ENCODE peak calls at places on chromosome 20, in four cellular contexts. Z, H, V and M are unnamed samples.

GRCh38 chr20:20373046-20373706 is 5.3 kb downstream of the INSM1 start:
- DNase-seq in Z (no peak), H (peak; percentile 36), V (no peak), M (no peak)

GRCh38 chr20:40265872-40266533 is 423.0 kb downstream of the MAFB start:
- DNase-seq in Z (no peak), H (peak; percentile 61), V (no peak), M (no peak)

GRCh38 chr20:13492001-13492480 is 146.7 kb downstream of the TASP1 start:
- DNase-seq in Z (no peak), H (peak; percentile 91), V (peak; percentile 67), M (no peak)

GRCh38 chr20:25308671-25309394 is 60.9 kb downstream of the PYGB start:
- DNase-seq in Z (peak; percentile 49), H (peak; percentile 45), V (peak; percentile 66), M (peak; percentile 35)

GRCh38 chr20:6299451-6299850 is 176.6 kb upstream of the FERMT1 start:
- DNase-seq in Z (peak; percentile 44), H (peak; percentile 1), V (no peak), M (no peak)

GRCh38 chr20:10550204-10551118 is 115.4 kb downstream of the SLX4IP start:
- DNase-seq in Z (no peak), H (no peak), V (no peak), M (no peak)

GRCh38 chr20:48094944-48095343 is 309.7 kb upstream of the SULF2 start:
- DNase-seq in Z (no peak), H (no peak), V (no peak), M (no peak)

GRCh38 chr20:59015812-59016711 is 3.2 kb upstream of the TUBB1 start:
- DNase-seq in Z (no peak), H (no peak), V (peak; percentile 26), M (no peak)

GRCh38 chr20:50859161-50859560 is 64.3 kb downstream of the BCAS4 start:
- DNase-seq in Z (no peak), H (no peak), V (no peak), M (no peak)

GRCh38 chr20:58697201-58697866 is 4.7 kb downstream of the NPEPL1 start:
- DNase-seq in Z (no peak), H (no peak), V (peak; percentile 61), M (no peak)

GRCh38 chr20:12941025-12941424 is 67.7 kb upstream of the SPTLC3 start:
- DNase-seq in Z (no peak), H (no peak), V (no peak), M (no peak)

GRCh38 chr20:47969426-47969825 is 184.1 kb upstream of the SULF2 start:
- DNase-seq in Z (no peak), H (no peak), V (no peak), M (no peak)

GRCh38 chr20:549720-550496 is 6.3 kb upstream of the CSNK2A1 start:
- DNase-seq in Z (no peak), H (no peak), V (no peak), M (no peak)

GRCh38 chr20:1671891-1672669 is 14.5 kb upstream of the SIRPG start:
- DNase-seq in Z (no peak), H (no peak), V (no peak), M (no peak)

GRCh38 chr20:32006841-32007786 is 3.1 kb upstream of the CCM2L start:
- DNase-seq in Z (no peak), H (no peak), V (no peak), M (no peak)

GRCh38 chr20:4674672-4675071 is 47.0 kb upstream of the PRND start:
- DNase-seq in Z (no peak), H (peak; percentile 36), V (no peak), M (no peak)

GRCh38 chr20:1987826-1988225 is 6.0 kb downstream of the PDYN start:
- DNase-seq in Z (no peak), H (peak; percentile 31), V (no peak), M (no peak)

GRCh38 chr20:52349806-52350205 is 158.2 kb upstream of the ZFP64 start:
- DNase-seq in Z (no peak), H (no peak), V (no peak), M (no peak)

GRCh38 chr20:43916073-43916874 is 1.6 kb downstream of the TOX2 start:
- DNase-seq in Z (no peak), H (peak; percentile 60), V (no peak), M (no peak)

GRCh38 chr20:25706793-25707192 is 10.1 kb upstream of the ZNF337 start:
- DNase-seq in Z (no peak), H (no peak), V (no peak), M (no peak)

GRCh38 chr20:43666376-43667328 is at the start of gene MYBL2:
- DNase-seq in Z (peak; percentile 67), H (peak; percentile 64), V (no peak), M (peak; percentile 28)

GRCh38 chr20:1896859-1897258 is 1.7 kb downstream of the SIRPA start:
- DNase-seq in Z (no peak), H (no peak), V (no peak), M (no peak)

GRCh38 chr20:40664891-40665290 is 24.1 kb downstream of the MAFB start:
- DNase-seq in Z (no peak), H (no peak), V (no peak), M (no peak)

GRCh38 chr20:58749979-58750378 is 57.4 kb downstream of the NPEPL1 start:
- DNase-seq in Z (no peak), H (no peak), V (no peak), M (no peak)

GRCh38 chr20:49248879-49249665 is 28.8 kb downstream of the ZNFX1 start:
- DNase-seq in Z (no peak), H (no peak), V (no peak), M (no peak)

GRCh38 chr20:22216984-22217383 is 367.4 kb downstream of the FOXA2 start:
- DNase-seq in Z (no peak), H (no peak), V (no peak), M (no peak)

GRCh38 chr20:47929368-47930115 is 144.3 kb upstream of the SULF2 start:
- DNase-seq in Z (no peak), H (peak; percentile 75), V (no peak), M (no peak)

GRCh38 chr20:51831891-51832675 is 29.8 kb upstream of the SALL4 start:
- DNase-seq in Z (no peak), H (peak; percentile 2), V (no peak), M (no peak)

GRCh38 chr20:10572853-10573252 is 100.9 kb downstream of the JAG1 start:
- DNase-seq in Z (no peak), H (no peak), V (no peak), M (no peak)

GRCh38 chr20:49029203-49029602 is 16.9 kb upstream of the CSE1L start:
- DNase-seq in Z (no peak), H (peak; percentile 15), V (no peak), M (no peak)

GRCh38 chr20:40668449-40669228 is 20.4 kb downstream of the MAFB start:
- DNase-seq in Z (no peak), H (no peak), V (no peak), M (no peak)

GRCh38 chr20:17570347-17571152 is 675 bp downstream of the DSTN start:
- DNase-seq in Z (peak; percentile 62), H (peak; percentile 55), V (peak; percentile 80), M (peak; percentile 75)

GRCh38 chr20:18258126-18258860 is 30.0 kb upstream of the ZNF133 start:
- DNase-seq in Z (no peak), H (no peak), V (no peak), M (no peak)

GRCh38 chr20:22763257-22763906 is 179.0 kb upstream of the FOXA2 start:
- DNase-seq in Z (no peak), H (peak; percentile 35), V (no peak), M (no peak)

GRCh38 chr20:20731000-20731944 is 18.8 kb upstream of the RALGAPA2 start:
- DNase-seq in Z (no peak), H (peak; percentile 24), V (no peak), M (no peak)

GRCh38 chr20:44959082-44959895 is 908 bp downstream of the TOMM34 start:
- DNase-seq in Z (no peak), H (peak; percentile 51), V (no peak), M (no peak)

GRCh38 chr20:1848378-1848777 is 46.8 kb upstream of the SIRPA start:
- DNase-seq in Z (no peak), H (no peak), V (no peak), M (no peak)

DNA sequence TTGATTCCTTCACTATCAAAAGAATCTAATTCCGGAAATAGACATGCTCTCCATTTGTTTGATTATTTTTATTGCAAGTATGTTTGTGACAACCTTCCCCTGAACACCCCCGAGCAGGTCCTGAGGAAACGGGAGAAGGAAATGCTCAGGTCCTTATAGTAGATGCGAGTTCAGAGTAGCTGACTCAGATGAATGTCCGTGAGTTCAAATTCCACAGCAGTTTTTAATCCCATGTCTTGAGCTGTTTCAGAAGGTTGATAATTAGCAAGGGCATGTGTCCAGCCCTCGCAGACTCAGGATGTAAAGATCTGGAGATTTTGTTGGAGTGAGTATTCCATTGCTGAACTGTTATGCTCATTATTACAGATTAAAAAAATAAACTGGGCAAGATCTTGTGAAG is 169.3 kb downstream of the BCAS1 start:
- DNase-seq in Z (no peak), H (peak; percentile 59), V (no peak), M (no peak)
- H3K27ac ChIP-seq in Z (peak overlapping the region; percentile 28), H (no peak overlapping the region), V (peak overlapping the region; percentile 46), M (no peak overlapping the region)

DNA sequence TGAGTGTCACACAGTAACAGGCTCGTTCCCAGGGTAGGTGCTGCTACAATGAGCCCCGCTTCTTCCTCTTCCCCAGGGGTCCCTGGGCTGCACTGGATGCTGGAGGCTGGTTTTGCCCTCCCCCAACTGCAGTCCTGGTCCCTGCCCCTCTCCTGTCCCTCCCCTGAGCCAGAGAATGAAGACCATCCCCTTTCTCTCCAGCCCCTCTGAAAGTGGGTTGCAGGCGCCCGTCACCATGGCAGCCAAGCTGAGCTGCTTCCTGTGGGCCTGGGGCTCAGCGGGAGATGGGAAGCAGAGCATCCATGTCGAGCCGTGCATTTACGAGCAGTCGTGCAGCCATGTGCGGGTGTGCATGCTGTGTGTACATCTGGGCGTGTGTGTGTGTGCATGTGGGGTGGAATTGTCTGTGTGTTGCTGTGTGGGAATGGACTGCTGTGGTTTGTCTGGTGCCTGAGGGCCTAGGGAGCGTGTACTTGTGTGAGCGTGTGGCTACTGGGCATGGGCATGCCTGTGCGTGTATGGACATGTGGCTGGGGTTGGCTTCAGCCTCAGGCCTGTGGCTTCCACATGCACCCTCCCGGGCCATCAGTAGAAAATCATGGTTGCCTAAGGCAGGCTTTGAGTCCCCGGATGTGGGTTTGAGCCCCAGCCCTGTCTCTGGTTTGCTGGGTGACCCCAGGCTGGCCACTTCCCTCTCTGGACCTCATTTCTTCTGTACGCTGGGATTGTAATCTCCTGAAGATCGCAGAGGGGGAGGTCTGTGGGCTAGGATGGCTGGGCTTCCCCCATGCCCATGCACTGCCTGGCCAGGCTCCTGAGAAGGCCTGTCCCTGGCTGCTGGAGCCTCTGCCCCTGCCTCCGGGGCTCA is 48.8 kb downstream of the SRC start:
- DNase-seq in Z (peak; percentile 40), H (no peak), V (no peak), M (no peak)
- H3K4me3 ChIP-seq in Z (no peak overlapping the region), H (no peak overlapping the region), V (no peak overlapping the region), M (no peak overlapping the region)

GRCh38 chr20:62549499-62550086 is 73.8 kb upstream of the GATA5 start:
- DNase-seq in Z (no peak), H (no peak), V (peak; percentile 82), M (no peak)
- TF ChIP-seq CTCF in Z (no peak), H (no peak), V (no peak), M (no peak)

GRCh38 chr20:62168061-62168460 is 14.8 kb upstream of the MTG2 start:
- DNase-seq in Z (no peak), H (no peak), V (no peak), M (no peak)

GRCh38 chr20:62172666-62173065 is 10.2 kb upstream of the MTG2 start:
- DNase-seq in Z (no peak), H (no peak), V (no peak), M (no peak)

GRCh38 chr20:62168890-62169435 is 13.9 kb upstream of the MTG2 start:
- DNase-seq in Z (no peak), H (no peak), V (no peak), M (no peak)

GRCh38 chr20:62171245-62171644 is 11.6 kb upstream of the MTG2 start:
- DNase-seq in Z (no peak), H (no peak), V (no peak), M (no peak)

GRCh38 chr20:62170536-62170935 is 12.3 kb upstream of the MTG2 start:
- DNase-seq in Z (no peak), H (no peak), V (no peak), M (no peak)
- H3K27ac ChIP-seq in Z (no peak overlapping the region), H (no peak overlapping the region), V (no peak overlapping the region), M (no peak overlapping the region)